ENCODE peak calls at places on chromosomes 6 and 20, in five cellular contexts. C is A549, N is heart right ventricle, A is PC-9, T is ascending aorta. F is an unnamed sample.

GRCh38 chr20:50577175-50578018 is 67.2 kb downstream of the PTPN1 start:
- DNase-seq in N (peak; percentile 76), C (no peak), T (no peak), A (no peak), F (no peak)

GRCh38 chr20:31869942-31870702 is at the start of the genes DUSP15 and TTLL9:
- DNase-seq in N (peak; percentile 49), C (no peak), T (no peak), A (peak; percentile 28), F (peak; percentile 57)

GRCh38 chr20:10505320-10506226 is 70.5 kb downstream of the SLX4IP start:
- DNase-seq in N (no peak), C (no peak), T (no peak), A (no peak), F (peak; percentile 50)

GRCh38 chr20:8299921-8300320 is 167.9 kb downstream of the PLCB1 start:
- DNase-seq in C (no peak), N (no peak), A (no peak), T (no peak), F (no peak)

GRCh38 chr6:52317841-52318581 is 33.5 kb upstream of the MCM3 start:
- DNase-seq in N (no peak), A (no peak), T (no peak), C (peak; percentile 13), F (no peak)

GRCh38 chr6:160992323-160993314 is 1.1 kb downstream of the MAP3K4 start:
- DNase-seq in A (peak; percentile 20), N (no peak), T (no peak), C (peak; percentile 51), F (peak; percentile 79)

GRCh38 chr6:66556936-66557335 is 849.9 kb upstream of the EYS start:
- DNase-seq in N (no peak), A (no peak), C (no peak), T (no peak), F (no peak)

GRCh38 chr6:157648561-157648960 is 174.5 kb upstream of the SNX9 start:
- DNase-seq in A (no peak), T (no peak), N (no peak), C (no peak), F (no peak)

GRCh38 chr20:62875419-62876355 is 14.1 kb upstream of the TCFL5 start:
- DNase-seq in T (peak; percentile 37), C (peak; percentile 94), A (peak; percentile 78), N (peak; percentile 79), F (peak; percentile 97)

GRCh38 chr6:170107606-170108222 is 183.2 kb downstream of the DLL1 start:
- DNase-seq in N (no peak), C (no peak), A (no peak), T (no peak), F (no peak)

GRCh38 chr6:123211777-123212545 is 215.9 kb downstream of the CLVS2 start:
- DNase-seq in T (no peak), N (no peak), A (no peak), C (no peak), F (no peak)

GRCh38 chr6:127397729-127398609 is 54.6 kb upstream of the ECHDC1 start:
- DNase-seq in T (no peak), A (no peak), C (no peak), N (no peak), F (no peak)

GRCh38 chr6:81214414-81215091 is 537.9 kb downstream of the TENT5A start:
- DNase-seq in N (no peak), A (no peak), C (no peak), T (no peak), F (no peak)

GRCh38 chr20:555933-556332 is 12.3 kb upstream of the CSNK2A1 start:
- DNase-seq in N (no peak), C (no peak), T (no peak), A (no peak), F (no peak)

GRCh38 chr6:55882731-55883595 is 7.6 kb upstream of the BMP5 start:
- DNase-seq in C (no peak), N (no peak), A (peak; percentile 27), T (no peak), F (peak; percentile 16)

GRCh38 chr6:139881251-139881650 is 506.8 kb upstream of the CITED2 start:
- DNase-seq in N (no peak), T (no peak), C (no peak), A (no peak), F (no peak)

GRCh38 chr20:63473555-63474449 is 1.3 kb upstream of the KCNQ2 start:
- DNase-seq in C (no peak), T (no peak), A (no peak), N (no peak), F (no peak)

GRCh38 chr20:62656205-62656918 is 14.1 kb downstream of the SLCO4A1 start:
- DNase-seq in T (no peak), C (no peak), N (peak; percentile 13), A (no peak), F (no peak)

GRCh38 chr6:144811140-144811539 is 526.0 kb downstream of the UTRN start:
- DNase-seq in A (no peak), N (no peak), T (no peak), C (no peak), F (no peak)

GRCh38 chr6:17907467-17908229 is 79.8 kb downstream of the KIF13A start:
- DNase-seq in A (peak; percentile 78), N (peak; percentile 27), T (peak; percentile 43), C (peak; percentile 66), F (no peak)

GRCh38 chr6:147207351-147207750 is 3.1 kb downstream of the STXBP5 start:
- DNase-seq in A (no peak), T (no peak), N (no peak), C (no peak), F (no peak)

GRCh38 chr6:133761706-133762105 is 127.2 kb upstream of the TCF21 start:
- DNase-seq in C (no peak), T (no peak), A (no peak), N (no peak), F (no peak)

GRCh38 chr20:45873409-45874116 is 7.5 kb upstream of the ZSWIM1 start:
- DNase-seq in T (no peak), C (no peak), N (no peak), A (no peak), F (no peak)

GRCh38 chr6:134238960-134239795 is 78.7 kb downstream of the SGK1 start:
- DNase-seq in N (no peak), A (no peak), C (no peak), T (no peak), F (no peak)

GRCh38 chr20:34712525-34713192 is 8.5 kb downstream of the TP53INP2 start:
- DNase-seq in N (no peak), T (no peak), A (no peak), C (no peak), F (no peak)

GRCh38 chr20:45433316-45433715 is 17.4 kb downstream of the PIGT start:
- DNase-seq in C (no peak), T (no peak), A (peak; percentile 47), N (peak; percentile 63), F (peak; percentile 48)

GRCh38 chr6:154165488-154165887 is 126.4 kb downstream of the OPRM1 start:
- DNase-seq in T (no peak), A (no peak), N (no peak), C (no peak), F (no peak)

GRCh38 chr6:47042238-47042843 is at the start of gene ADGRF1:
- DNase-seq in C (no peak), T (no peak), N (no peak), A (peak; percentile 72), F (no peak)

GRCh38 chr6:107957165-107957908 is 671 bp downstream of the SEC63 start:
- DNase-seq in A (no peak), C (peak; percentile 18), T (no peak), N (peak; percentile 28), F (peak; percentile 89)

GRCh38 chr20:611047-611842 is 1.1 kb upstream of the TCF15 start:
- DNase-seq in N (no peak), T (no peak), C (no peak), A (peak; percentile 10), F (no peak)

GRCh38 chr6:41602422-41602743 is 35.9 kb upstream of the MDFI start:
- DNase-seq in T (no peak), C (no peak), A (no peak), N (no peak), F (no peak)

GRCh38 chr6:19690676-19691075 is 146.5 kb upstream of the ID4 start:
- DNase-seq in N (no peak), T (no peak), A (no peak), C (no peak), F (no peak)

GRCh38 chr6:117907600-117908245 is 659 bp downstream of the SLC35F1 start:
- DNase-seq in A (no peak), T (no peak), N (peak; percentile 13), C (no peak), F (peak; percentile 51)

GRCh38 chr6:25014806-25015560 is 79.2 kb upstream of the RIPOR2 start:
- DNase-seq in T (no peak), A (no peak), N (no peak), C (no peak), F (no peak)

GRCh38 chr6:132712366-132712765 is 1.5 kb downstream of the VNN1 start:
- DNase-seq in A (peak; percentile 21), C (no peak), N (no peak), T (no peak), F (no peak)

GRCh38 chr6:169023161-169023874 is 230.3 kb downstream of the THBS2 start:
- DNase-seq in A (no peak), T (no peak), N (no peak), C (no peak), F (no peak)

GRCh38 chr6:106517699-106518098 is 111.6 kb downstream of the RTN4IP1 start:
- DNase-seq in T (no peak), N (no peak), C (no peak), A (no peak), F (no peak)

GRCh38 chr6:106522557-106522956 is 106.7 kb downstream of the RTN4IP1 start:
- DNase-seq in C (no peak), T (no peak), N (no peak), A (no peak), F (no peak)

GRCh38 chr6:106518748-106519147 is 110.5 kb downstream of the RTN4IP1 start:
- DNase-seq in N (no peak), C (no peak), T (no peak), A (no peak), F (no peak)

GRCh38 chr6:106520711-106521367 is 108.5 kb downstream of the RTN4IP1 start:
- DNase-seq in T (no peak), A (no peak), C (no peak), N (no peak), F (no peak)

GRCh38 chr6:106519460-106520394 is 109.6 kb downstream of the RTN4IP1 start:
- DNase-seq in C (peak; percentile 31), T (no peak), N (peak; percentile 23), A (peak; percentile 56), F (peak; percentile 36)
- H3K4me3 ChIP-seq in C (no peak overlapping the region), T (peak overlapping the region; percentile 3), N (no peak overlapping the region), A (no peak overlapping the region), F (no peak overlapping the region)

GRCh38 chr20:5945963-5946362 is 4.4 kb downstream of the TRMT6 start:
- DNase-seq in A (no peak), N (no peak), C (no peak), T (no peak), F (peak; percentile 28)
- H3K27ac ChIP-seq in A (no peak overlapping the region), N (no peak overlapping the region), C (peak overlapping the region; percentile 26), T (no peak overlapping the region), F (no peak overlapping the region)

GRCh38 chr20:1891263-1892121 is 3.7 kb upstream of the SIRPA start:
- DNase-seq in T (no peak), C (no peak), A (no peak), N (no peak), F (peak; percentile 10)
- H3K4me1 ChIP-seq in T (peaks cover 32% of the 10 kb centered on the region), C (peaks cover 26% of the 10 kb centered on the region), A (peaks cover 15% of the 10 kb centered on the region), N (peaks cover 29% of the 10 kb centered on the region), F (no peaks in the 10 kb centered on the region)

GRCh38 chr20:53986037-53986436 is 84.4 kb downstream of the BCAS1 start:
- DNase-seq in N (no peak), T (no peak), C (no peak), A (no peak), F (no peak)
- H3K4me3 ChIP-seq in N (no peak overlapping the region), T (no peak overlapping the region), C (no peak overlapping the region), A (no peak overlapping the region), F (no peak overlapping the region)